ENCODE peak calls at places on chromosomes 7 and 10, in four cellular contexts. V is GM12878, O is GM12891, Q is K562. B is an unnamed sample.

GRCh38 chr10:78604721-78605120 is 464.0 kb upstream of the ZMIZ1 start:
- DNase-seq in V (no peak), O (no peak), Q (no peak), B (no peak)

GRCh38 chr7:158028290-158028941 is 559.2 kb downstream of the PTPRN2 start:
- DNase-seq in V (no peak), O (no peak), Q (no peak), B (no peak)

GRCh38 chr7:134778941-134779740 is at the start of gene CALD1:
- DNase-seq in V (no peak), O (no peak), Q (no peak), B (no peak)

GRCh38 chr7:81725003-81725402 is 44.8 kb downstream of the HGF start:
- DNase-seq in V (no peak), O (no peak), Q (no peak), B (no peak)

GRCh38 chr10:90162464-90162863 is 461.1 kb downstream of the KIF20B start:
- DNase-seq in V (no peak), O (no peak), Q (no peak), B (no peak)

GRCh38 chr7:114303301-114303700 is 111.3 kb upstream of the FOXP2 start:
- DNase-seq in V (no peak), O (no peak), Q (no peak), B (no peak)

GRCh38 chr7:81273601-81274397 is 354.9 kb upstream of the SEMA3C start:
- DNase-seq in V (no peak), O (no peak), Q (no peak), B (no peak)

GRCh38 chr7:141142058-141142457 is 68.2 kb downstream of the TMEM178B start:
- DNase-seq in V (no peak), O (no peak), Q (no peak), B (no peak)

GRCh38 chr10:69004821-69005220 is 16.2 kb downstream of the KIFBP start:
- DNase-seq in V (no peak), O (no peak), Q (peak), B (no peak)

GRCh38 chr10:123043409-123043925 is 34.7 kb downstream of the ACADSB start:
- DNase-seq in V (peak), O (peak), Q (peak), B (peak)
- TF ChIP-seq SPI1 in V (no peak), O (peak), Q (no peak), B (peak)

GRCh38 chr7:92485974-92486373 is 8.2 kb upstream of the ERVW-1 start:
- DNase-seq in V (no peak), O (no peak), Q (peak), B (no peak)

GRCh38 chr7:92485267-92485892 is 7.6 kb upstream of the ERVW-1 start:
- DNase-seq in V (no peak), O (no peak), Q (no peak), B (no peak)

DNA sequence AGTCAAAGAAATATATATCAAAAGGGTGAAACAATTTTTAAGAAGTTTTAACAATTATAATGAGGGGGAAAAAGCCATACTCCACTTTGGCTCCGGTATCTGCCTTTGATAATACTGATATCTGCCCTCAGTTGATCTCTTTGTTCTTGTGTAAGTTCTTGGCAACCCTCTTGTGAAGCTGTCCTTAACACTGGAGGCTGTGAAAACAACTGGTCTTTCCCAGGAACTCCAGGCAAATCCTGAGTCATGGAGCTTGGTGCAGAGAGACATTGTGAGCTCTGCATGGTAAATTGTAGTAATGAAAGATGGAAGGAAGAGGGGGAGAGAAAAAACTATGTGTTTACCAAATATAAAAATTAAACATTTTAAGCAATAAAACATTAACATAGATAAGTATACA is 11.9 kb upstream of the ERVW-1 start:
- DNase-seq in V (no peak), O (no peak), Q (no peak), B (no peak)
- TF ChIP-seq SPI1 in V (no peak), O (no peak), Q (no peak), B (no peak)

GRCh38 chr7:155094636-155095035 is 24.5 kb downstream of the HTR5A start:
- DNase-seq in V (no peak), O (no peak), Q (no peak), B (no peak)
- TF ChIP-seq SPI1 in V (no peak), O (no peak), Q (no peak), B (no peak)

GRCh38 chr10:114244126-114244525 is 5.1 kb downstream of the VWA2 start:
- DNase-seq in V (no peak), O (no peak), Q (no peak), B (no peak)

GRCh38 chr10:114242235-114242634 is 3.2 kb downstream of the VWA2 start:
- DNase-seq in V (no peak), O (no peak), Q (no peak), B (no peak)

GRCh38 chr10:114243661-114244060 is 4.6 kb downstream of the VWA2 start:
- DNase-seq in V (no peak), O (no peak), Q (no peak), B (no peak)

GRCh38 chr10:114239994-114240345 is 916 bp downstream of the VWA2 start:
- DNase-seq in V (no peak), O (no peak), Q (no peak), B (no peak)

DNA sequence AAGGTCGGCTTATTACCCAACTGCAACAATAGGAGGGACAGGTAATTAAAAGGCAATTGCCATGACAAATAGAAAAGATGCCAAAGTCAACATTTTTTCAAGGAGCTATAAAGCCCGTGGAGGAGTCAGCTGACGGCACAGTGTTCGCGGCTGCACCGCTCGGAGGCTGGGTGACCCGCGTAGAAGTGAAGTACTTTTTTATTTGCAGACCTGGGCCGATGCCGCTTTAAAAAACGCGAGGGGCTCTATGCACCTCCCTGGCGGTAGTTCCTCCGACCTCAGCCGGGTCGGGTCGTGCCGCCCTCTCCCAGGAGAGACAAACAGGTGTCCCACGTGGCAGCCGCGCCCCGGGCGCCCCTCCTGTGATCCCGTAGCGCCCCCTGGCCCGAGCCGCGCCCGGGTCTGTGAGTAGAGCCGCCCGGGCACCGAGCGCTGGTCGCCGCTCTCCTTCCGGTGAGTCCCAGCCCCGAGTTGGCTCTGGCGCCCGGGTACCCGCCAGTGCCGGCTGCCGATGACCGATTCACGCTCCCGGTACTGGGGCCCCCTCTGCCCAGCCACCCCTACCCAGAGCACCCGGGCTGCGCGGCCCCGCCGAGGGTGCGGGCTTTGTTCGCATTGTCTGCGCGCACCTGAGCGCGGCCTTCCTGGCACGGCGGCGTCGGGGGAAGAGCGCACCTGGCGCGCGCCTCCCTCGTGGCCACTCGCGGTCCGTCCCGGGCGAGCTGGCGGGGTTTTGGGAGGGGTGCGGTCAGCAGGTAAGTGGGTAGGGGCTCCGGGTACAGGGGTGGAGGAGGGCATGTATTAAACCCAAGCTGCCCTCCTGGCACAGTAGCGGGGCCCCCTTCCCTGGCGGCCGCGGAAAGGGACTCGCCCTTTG is at the start of gene VWA2:
- DNase-seq in V (no peak), O (peak), Q (no peak), B (no peak)
- TF ChIP-seq SPI1 in V (no peak), O (no peak), Q (no peak), B (no peak)

GRCh38 chr10:72334832-72335393 is 19.8 kb downstream of the DNAJB12 start:
- DNase-seq in V (peak), O (peak), Q (no peak), B (peak)

GRCh38 chr10:72331575-72332422 is 22.9 kb downstream of the DNAJB12 start:
- DNase-seq in V (peak), O (no peak), Q (no peak), B (peak)

GRCh38 chr10:72333111-72334012 is 21.4 kb downstream of the DNAJB12 start:
- DNase-seq in V (no peak), O (no peak), Q (no peak), B (no peak)

GRCh38 chr10:72334196-72334831 is 20.4 kb downstream of the DNAJB12 start:
- DNase-seq in V (no peak), O (no peak), Q (peak), B (no peak)

GRCh38 chr10:72332423-72333110 is 22.2 kb downstream of the DNAJB12 start:
- DNase-seq in V (no peak), O (no peak), Q (no peak), B (no peak)
- TF ChIP-seq SPI1 in V (no peak), O (no peak), Q (no peak), B (no peak)